ENCODE peak calls at places on chromosome 19, in seven cellular contexts. K is esophagus squamous epithelium, D is body of pancreas, R is uterus, U is upper lobe of left lung, Z is heart left ventricle, L is ovary. I is an unnamed sample. For H3K27me3, the result is how much of the 10 kb centered on the place peaks cover.

GRCh38 chr19:18899624-18900560 is 3.9 kb upstream of the CERS1 start:
- DNase-seq in R (no peak), U (no peak), L (no peak), K (no peak), D (no peak), Z (no peak), I (peak)

GRCh38 chr19:17522988-17523872 is 11.8 kb downstream of the PGLS start:
- DNase-seq in D (peak), U (peak), L (no peak), R (no peak), K (peak), Z (peak), I (peak)

GRCh38 chr19:11560404-11560988 is 1.5 kb upstream of the ELOF1 start:
- DNase-seq in L (no peak), Z (no peak), K (no peak), D (peak), R (no peak), U (no peak), I (no peak)

GRCh38 chr19:18596752-18597157 is 8.2 kb downstream of the REX1BD start:
- DNase-seq in L (peak), R (peak), Z (no peak), K (no peak), D (peak), U (peak), I (peak)

GRCh38 chr19:18905520-18906236 is 9.7 kb upstream of the CERS1 start:
- DNase-seq in K (no peak), D (no peak), L (no peak), U (peak), R (no peak), Z (no peak), I (no peak)

GRCh38 chr19:7852851-7853759 is 21.1 kb downstream of the PRR36 start:
- DNase-seq in R (peak), L (peak), D (peak), U (peak), K (no peak), Z (peak), I (peak)

GRCh38 chr19:12202250-12202649 is 39.4 kb downstream of the ZNF136 start:
- DNase-seq in L (no peak), R (no peak), U (no peak), Z (no peak), D (peak), K (no peak), I (peak)

GRCh38 chr19:35715981-35716734 is 1.6 kb upstream of the KMT2B start:
- DNase-seq in L (peak), Z (peak), R (peak), D (peak), U (peak), K (no peak), I (peak)

GRCh38 chr19:21358768-21359451 is at the start of gene ZNF738:
- DNase-seq in L (peak), D (peak), K (peak), U (peak), R (peak), Z (peak), I (peak)
- TF ChIP-seq POLR2A in L (no peak), D (peak), K (no peak), U (no peak), R (peak), Z (peak), I (no peak)

GRCh38 chr19:1730157-1730556 is 23.1 kb upstream of the ONECUT3 start:
- DNase-seq in R (no peak), D (no peak), Z (no peak), U (peak), K (no peak), L (no peak), I (no peak)

GRCh38 chr19:1734328-1734966 is 18.9 kb upstream of the ONECUT3 start:
- DNase-seq in K (no peak), U (no peak), Z (no peak), R (no peak), L (no peak), D (no peak), I (no peak)

GRCh38 chr19:1725100-1726064 is 27.9 kb upstream of the ONECUT3 start:
- DNase-seq in U (peak), D (peak), K (no peak), L (peak), R (no peak), Z (peak), I (no peak)

GRCh38 chr19:1728816-1729567 is 24.3 kb upstream of the ONECUT3 start:
- DNase-seq in R (no peak), D (no peak), U (no peak), L (no peak), K (no peak), Z (no peak), I (no peak)

GRCh38 chr19:1729568-1729925 is 23.8 kb upstream of the ONECUT3 start:
- DNase-seq in L (no peak), R (no peak), Z (no peak), K (no peak), U (peak), D (no peak), I (no peak)
- H3K27me3 ChIP-seq in L (under half), R (under half), Z (half or more), K (half or more), U (under half), D (under half), I (half or more)

DNA sequence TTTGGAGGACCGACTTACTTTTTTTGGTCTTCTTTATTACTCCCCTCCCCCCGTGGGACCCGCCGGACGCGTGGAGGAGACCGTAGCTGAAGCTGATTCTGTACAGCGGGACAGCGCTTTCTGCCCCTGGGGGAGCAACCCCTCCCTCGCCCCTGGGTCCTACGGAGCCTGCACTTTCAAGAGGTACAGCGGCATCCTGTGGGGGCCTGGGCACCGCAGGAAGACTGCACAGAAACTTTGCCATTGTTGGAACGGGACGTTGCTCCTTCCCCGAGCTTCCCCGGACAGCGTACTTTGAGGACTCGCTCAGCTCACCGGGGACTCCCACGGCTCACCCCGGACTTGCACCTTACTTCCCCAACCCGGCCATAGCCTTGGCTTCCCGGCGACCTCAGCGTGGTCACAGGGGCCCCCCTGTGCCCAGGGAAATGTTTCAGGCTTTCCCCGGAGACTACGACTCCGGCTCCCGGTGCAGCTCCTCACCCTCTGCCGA is 409 bp downstream of the FOSB start:
- DNase-seq in U (peak), D (peak), K (no peak), Z (peak), L (peak), R (peak), I (peak)
- TF ChIP-seq POLR2A in U (no peak), D (no peak), K (no peak), Z (no peak), L (no peak), R (no peak), I (no peak)

GRCh38 chr19:50562329-50562728 is 5.9 kb downstream of the LRRC4B start:
- DNase-seq in Z (no peak), D (no peak), L (no peak), R (no peak), U (no peak), K (no peak), I (no peak)

GRCh38 chr19:50565984-50566903 is 2.0 kb downstream of the LRRC4B start:
- DNase-seq in D (no peak), K (no peak), Z (no peak), L (no peak), R (no peak), U (peak), I (no peak)

GRCh38 chr19:50564229-50565105 is 3.8 kb downstream of the LRRC4B start:
- DNase-seq in Z (no peak), K (no peak), R (no peak), D (no peak), U (no peak), L (no peak), I (no peak)

GRCh38 chr19:50563597-50563996 is 4.6 kb downstream of the LRRC4B start:
- DNase-seq in K (no peak), L (no peak), D (no peak), R (no peak), Z (no peak), U (no peak), I (no peak)

DNA sequence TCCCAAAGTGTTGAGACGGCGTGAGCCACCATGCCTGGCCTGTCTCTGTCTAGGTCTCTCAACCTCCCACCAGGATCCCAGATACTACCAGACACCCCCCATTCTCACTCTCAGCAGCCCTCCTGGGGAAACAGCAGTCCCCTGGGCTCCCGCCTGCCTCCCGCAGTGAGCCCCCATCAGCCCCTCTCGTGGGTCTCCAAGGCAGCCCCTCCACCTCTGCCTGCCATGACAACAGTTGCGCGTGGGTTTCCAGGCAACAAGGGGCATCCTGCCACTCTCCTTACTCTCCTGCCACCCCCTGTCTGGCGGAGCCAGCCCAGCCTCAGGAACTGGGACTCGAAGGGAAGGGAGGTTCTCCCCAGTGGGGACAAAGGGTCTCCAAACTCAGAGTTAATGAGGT is 5.2 kb downstream of the LRRC4B start:
- DNase-seq in K (no peak), U (no peak), R (no peak), L (no peak), D (no peak), Z (no peak), I (no peak)
- H3K27me3 ChIP-seq in K (half or more), U (under half), R (under half), L (under half), D (under half), Z (under half), I (under half)

GRCh38 chr19:10227215-10227971 is 3.7 kb downstream of the S1PR2 start:
- DNase-seq in D (no peak), Z (peak), K (no peak), L (peak), R (peak), U (peak), I (no peak)
- TF ChIP-seq POLR2A in D (no peak), Z (no peak), K (no peak), L (no peak), R (peak), U (no peak), I (no peak)